ENCODE peak calls at places on chromosomes 16 and 17, in nine cellular contexts. One of them, this sample, is unnamed.

GRCh38 chr16:559411-560207 is 585 bp upstream of the PRR35 start:
- DNase-seq in activated CD4-positive, alpha-beta T cell treated with anti-CD3 and anti-CD28 coated beads, Interleukin-2, amount 10 ng/mL, durations not matched to agents 24 days and 14 days: no peak
- DNase-seq in AG08395: no peak
- DNase-seq in CD8-positive, alpha-beta T cell: no peak
- DNase-seq in CD4-positive, alpha-beta T cell: no peak
- DNase-seq in hypothalamus: no peak
- DNase-seq in naive thymus-derived CD8-positive, alpha-beta T cell: no peak
- DNase-seq in HuH-7.5: no peak
- DNase-seq in omental fat pad: no peak
- DNase-seq in this sample: no peak

GRCh38 chr17:41907185-41907556 is 11.6 kb downstream of the ACLY start:
- DNase-seq in HuH-7.5: no peak
- DNase-seq in activated CD4-positive, alpha-beta T cell treated with anti-CD3 and anti-CD28 coated beads, Interleukin-2, amount 10 ng/mL, durations not matched to agents 24 days and 14 days: no peak
- DNase-seq in naive thymus-derived CD8-positive, alpha-beta T cell: no peak
- DNase-seq in hypothalamus: no peak
- DNase-seq in CD4-positive, alpha-beta T cell: no peak
- DNase-seq in AG08395: peak; percentile 74
- DNase-seq in omental fat pad: no peak
- DNase-seq in CD8-positive, alpha-beta T cell: no peak
- DNase-seq in this sample: no peak

GRCh38 chr16:50021509-50021908 is 3.5 kb upstream of the CNEP1R1 start:
- DNase-seq in activated CD4-positive, alpha-beta T cell treated with anti-CD3 and anti-CD28 coated beads, Interleukin-2, amount 10 ng/mL, durations not matched to agents 24 days and 14 days: no peak
- DNase-seq in CD4-positive, alpha-beta T cell: no peak
- DNase-seq in naive thymus-derived CD8-positive, alpha-beta T cell: no peak
- DNase-seq in AG08395: peak; percentile 10
- DNase-seq in CD8-positive, alpha-beta T cell: no peak
- DNase-seq in omental fat pad: no peak
- DNase-seq in HuH-7.5: no peak
- DNase-seq in hypothalamus: no peak
- DNase-seq in this sample: no peak

GRCh38 chr17:75549246-75550138 is 24.0 kb downstream of the LLGL2 start:
- DNase-seq in AG08395: no peak
- DNase-seq in CD8-positive, alpha-beta T cell: no peak
- DNase-seq in CD4-positive, alpha-beta T cell: no peak
- DNase-seq in HuH-7.5: peak; percentile 87
- DNase-seq in omental fat pad: no peak
- DNase-seq in naive thymus-derived CD8-positive, alpha-beta T cell: no peak
- DNase-seq in activated CD4-positive, alpha-beta T cell treated with anti-CD3 and anti-CD28 coated beads, Interleukin-2, amount 10 ng/mL, durations not matched to agents 24 days and 14 days: no peak
- DNase-seq in hypothalamus: no peak
- DNase-seq in this sample: no peak

GRCh38 chr17:62792122-62792800 is 15.9 kb downstream of the MARCHF10 start:
- DNase-seq in omental fat pad: no peak
- DNase-seq in HuH-7.5: no peak
- DNase-seq in CD4-positive, alpha-beta T cell: no peak
- DNase-seq in AG08395: peak; percentile 70
- DNase-seq in activated CD4-positive, alpha-beta T cell treated with anti-CD3 and anti-CD28 coated beads, Interleukin-2, amount 10 ng/mL, durations not matched to agents 24 days and 14 days: no peak
- DNase-seq in CD8-positive, alpha-beta T cell: no peak
- DNase-seq in hypothalamus: no peak
- DNase-seq in naive thymus-derived CD8-positive, alpha-beta T cell: no peak
- DNase-seq in this sample: no peak

GRCh38 chr16:82263456-82264159 is 93.6 kb upstream of the MPHOSPH6 start:
- DNase-seq in omental fat pad: no peak
- DNase-seq in CD8-positive, alpha-beta T cell: peak; percentile 28
- DNase-seq in AG08395: peak; percentile 73
- DNase-seq in HuH-7.5: peak; percentile 46
- DNase-seq in naive thymus-derived CD8-positive, alpha-beta T cell: peak; percentile 65
- DNase-seq in CD4-positive, alpha-beta T cell: peak; percentile 7
- DNase-seq in activated CD4-positive, alpha-beta T cell treated with anti-CD3 and anti-CD28 coated beads, Interleukin-2, amount 10 ng/mL, durations not matched to agents 24 days and 14 days: peak; percentile 83
- DNase-seq in hypothalamus: peak; percentile 35
- DNase-seq in this sample: peak; percentile 18

GRCh38 chr17:51653902-51654301 is 393.6 kb downstream of the UTP18 start:
- DNase-seq in CD8-positive, alpha-beta T cell: no peak
- DNase-seq in CD4-positive, alpha-beta T cell: no peak
- DNase-seq in AG08395: no peak
- DNase-seq in naive thymus-derived CD8-positive, alpha-beta T cell: no peak
- DNase-seq in activated CD4-positive, alpha-beta T cell treated with anti-CD3 and anti-CD28 coated beads, Interleukin-2, amount 10 ng/mL, durations not matched to agents 24 days and 14 days: no peak
- DNase-seq in omental fat pad: no peak
- DNase-seq in hypothalamus: peak; percentile 17
- DNase-seq in HuH-7.5: no peak
- DNase-seq in this sample: peak; percentile 50

GRCh38 chr16:29009050-29009837 is 24.4 kb downstream of the LAT start:
- DNase-seq in activated CD4-positive, alpha-beta T cell treated with anti-CD3 and anti-CD28 coated beads, Interleukin-2, amount 10 ng/mL, durations not matched to agents 24 days and 14 days: peak; percentile 74
- DNase-seq in naive thymus-derived CD8-positive, alpha-beta T cell: no peak
- DNase-seq in HuH-7.5: no peak
- DNase-seq in hypothalamus: no peak
- DNase-seq in omental fat pad: no peak
- DNase-seq in CD8-positive, alpha-beta T cell: no peak
- DNase-seq in AG08395: no peak
- DNase-seq in CD4-positive, alpha-beta T cell: no peak
- DNase-seq in this sample: no peak

GRCh38 chr17:41004397-41004796 is 4.5 kb downstream of the KRTAP3-1 start:
- DNase-seq in CD4-positive, alpha-beta T cell: no peak
- DNase-seq in AG08395: no peak
- DNase-seq in CD8-positive, alpha-beta T cell: no peak
- DNase-seq in activated CD4-positive, alpha-beta T cell treated with anti-CD3 and anti-CD28 coated beads, Interleukin-2, amount 10 ng/mL, durations not matched to agents 24 days and 14 days: no peak
- DNase-seq in omental fat pad: no peak
- DNase-seq in hypothalamus: no peak
- DNase-seq in HuH-7.5: no peak
- DNase-seq in naive thymus-derived CD8-positive, alpha-beta T cell: no peak
- DNase-seq in this sample: no peak

GRCh38 chr17:64378890-64379354 is 11.7 kb downstream of the PECAM1 start:
- DNase-seq in HuH-7.5: no peak
- DNase-seq in hypothalamus: no peak
- DNase-seq in CD4-positive, alpha-beta T cell: no peak
- DNase-seq in CD8-positive, alpha-beta T cell: no peak
- DNase-seq in naive thymus-derived CD8-positive, alpha-beta T cell: no peak
- DNase-seq in omental fat pad: no peak
- DNase-seq in AG08395: no peak
- DNase-seq in activated CD4-positive, alpha-beta T cell treated with anti-CD3 and anti-CD28 coated beads, Interleukin-2, amount 10 ng/mL, durations not matched to agents 24 days and 14 days: no peak
- DNase-seq in this sample: no peak

GRCh38 chr16:78448658-78449327 is 349.3 kb downstream of the WWOX start:
- DNase-seq in CD8-positive, alpha-beta T cell: no peak
- DNase-seq in hypothalamus: no peak
- DNase-seq in HuH-7.5: no peak
- DNase-seq in naive thymus-derived CD8-positive, alpha-beta T cell: no peak
- DNase-seq in activated CD4-positive, alpha-beta T cell treated with anti-CD3 and anti-CD28 coated beads, Interleukin-2, amount 10 ng/mL, durations not matched to agents 24 days and 14 days: no peak
- DNase-seq in CD4-positive, alpha-beta T cell: no peak
- DNase-seq in AG08395: no peak
- DNase-seq in omental fat pad: no peak
- DNase-seq in this sample: no peak

GRCh38 chr17:55672585-55673501 is 49.8 kb downstream of the TMEM100 start:
- DNase-seq in HuH-7.5: no peak
- DNase-seq in omental fat pad: no peak
- DNase-seq in CD4-positive, alpha-beta T cell: no peak
- DNase-seq in AG08395: no peak
- DNase-seq in hypothalamus: no peak
- DNase-seq in activated CD4-positive, alpha-beta T cell treated with anti-CD3 and anti-CD28 coated beads, Interleukin-2, amount 10 ng/mL, durations not matched to agents 24 days and 14 days: no peak
- DNase-seq in naive thymus-derived CD8-positive, alpha-beta T cell: no peak
- DNase-seq in CD8-positive, alpha-beta T cell: no peak
- DNase-seq in this sample: no peak

GRCh38 chr17:64492481-64493109 is 4.3 kb downstream of the POLG2 start:
- DNase-seq in naive thymus-derived CD8-positive, alpha-beta T cell: no peak
- DNase-seq in HuH-7.5: no peak
- DNase-seq in activated CD4-positive, alpha-beta T cell treated with anti-CD3 and anti-CD28 coated beads, Interleukin-2, amount 10 ng/mL, durations not matched to agents 24 days and 14 days: peak; percentile 71
- DNase-seq in hypothalamus: no peak
- DNase-seq in CD4-positive, alpha-beta T cell: no peak
- DNase-seq in omental fat pad: no peak
- DNase-seq in CD8-positive, alpha-beta T cell: no peak
- DNase-seq in AG08395: no peak
- DNase-seq in this sample: no peak

GRCh38 chr16:79261461-79261860 is 339.1 kb downstream of the MAF start:
- DNase-seq in naive thymus-derived CD8-positive, alpha-beta T cell: no peak
- DNase-seq in omental fat pad: no peak
- DNase-seq in CD8-positive, alpha-beta T cell: no peak
- DNase-seq in HuH-7.5: peak; percentile 50
- DNase-seq in AG08395: no peak
- DNase-seq in CD4-positive, alpha-beta T cell: peak; percentile 11
- DNase-seq in activated CD4-positive, alpha-beta T cell treated with anti-CD3 and anti-CD28 coated beads, Interleukin-2, amount 10 ng/mL, durations not matched to agents 24 days and 14 days: peak; percentile 80
- DNase-seq in hypothalamus: no peak
- DNase-seq in this sample: no peak

GRCh38 chr16:88761830-88762229 is 23.2 kb downstream of the PIEZO1 start:
- DNase-seq in CD8-positive, alpha-beta T cell: no peak
- DNase-seq in HuH-7.5: no peak
- DNase-seq in naive thymus-derived CD8-positive, alpha-beta T cell: no peak
- DNase-seq in AG08395: no peak
- DNase-seq in activated CD4-positive, alpha-beta T cell treated with anti-CD3 and anti-CD28 coated beads, Interleukin-2, amount 10 ng/mL, durations not matched to agents 24 days and 14 days: no peak
- DNase-seq in CD4-positive, alpha-beta T cell: no peak
- DNase-seq in hypothalamus: no peak
- DNase-seq in omental fat pad: no peak
- DNase-seq in this sample: no peak

GRCh38 chr17:78341559-78342437 is 18.1 kb downstream of the SOCS3 start:
- DNase-seq in hypothalamus: peak; percentile 64
- DNase-seq in HuH-7.5: peak; percentile 71
- DNase-seq in CD8-positive, alpha-beta T cell: no peak
- DNase-seq in omental fat pad: no peak
- DNase-seq in activated CD4-positive, alpha-beta T cell treated with anti-CD3 and anti-CD28 coated beads, Interleukin-2, amount 10 ng/mL, durations not matched to agents 24 days and 14 days: peak; percentile 76
- DNase-seq in naive thymus-derived CD8-positive, alpha-beta T cell: no peak
- DNase-seq in CD4-positive, alpha-beta T cell: no peak
- DNase-seq in AG08395: peak; percentile 89
- DNase-seq in this sample: no peak

GRCh38 chr16:85842848-85843247 is 43.4 kb downstream of the COX4I1 start:
- DNase-seq in naive thymus-derived CD8-positive, alpha-beta T cell: no peak
- DNase-seq in hypothalamus: no peak
- DNase-seq in CD8-positive, alpha-beta T cell: no peak
- DNase-seq in CD4-positive, alpha-beta T cell: no peak
- DNase-seq in AG08395: no peak
- DNase-seq in activated CD4-positive, alpha-beta T cell treated with anti-CD3 and anti-CD28 coated beads, Interleukin-2, amount 10 ng/mL, durations not matched to agents 24 days and 14 days: no peak
- DNase-seq in HuH-7.5: no peak
- DNase-seq in omental fat pad: no peak
- DNase-seq in this sample: no peak

GRCh38 chr16:89815639-89816348 is 653 bp downstream of the FANCA start:
- DNase-seq in activated CD4-positive, alpha-beta T cell treated with anti-CD3 and anti-CD28 coated beads, Interleukin-2, amount 10 ng/mL, durations not matched to agents 24 days and 14 days: peak; percentile 63
- DNase-seq in CD8-positive, alpha-beta T cell: no peak
- DNase-seq in HuH-7.5: no peak
- DNase-seq in hypothalamus: no peak
- DNase-seq in AG08395: no peak
- DNase-seq in CD4-positive, alpha-beta T cell: no peak
- DNase-seq in naive thymus-derived CD8-positive, alpha-beta T cell: no peak
- DNase-seq in omental fat pad: no peak
- DNase-seq in this sample: no peak

GRCh38 chr16:77715145-77715544 is 7.2 kb upstream of the NUDT7 start:
- DNase-seq in hypothalamus: no peak
- DNase-seq in CD8-positive, alpha-beta T cell: no peak
- DNase-seq in AG08395: no peak
- DNase-seq in naive thymus-derived CD8-positive, alpha-beta T cell: no peak
- DNase-seq in activated CD4-positive, alpha-beta T cell treated with anti-CD3 and anti-CD28 coated beads, Interleukin-2, amount 10 ng/mL, durations not matched to agents 24 days and 14 days: no peak
- DNase-seq in CD4-positive, alpha-beta T cell: no peak
- DNase-seq in omental fat pad: no peak
- DNase-seq in HuH-7.5: no peak
- DNase-seq in this sample: no peak

This sample was measured in foreskin melanocyte.